ENCODE peak calls at places on chromosomes 12 and 14, in six cellular contexts. Y is A549, U is tibial nerve, S is ovary, H is transverse colon, N is GM12878. Q is an unnamed sample.

GRCh38 chr12:53733051-53733812 is 6.0 kb upstream of the CALCOCO1 start:
- DNase-seq in N (no peak), S (no peak), H (no peak), Y (no peak), U (no peak), Q (no peak)

GRCh38 chr12:64840129-64840528 is 15.7 kb downstream of the TBC1D30 start:
- DNase-seq in U (no peak), Y (no peak), S (no peak), N (no peak), H (no peak), Q (no peak)

GRCh38 chr14:60332869-60333268 is 83.8 kb downstream of the PPM1A start:
- DNase-seq in N (no peak), U (no peak), H (no peak), S (no peak), Y (no peak), Q (no peak)

GRCh38 chr14:63220526-63220925 is 16.3 kb downstream of the RHOJ start:
- DNase-seq in H (no peak), Y (no peak), U (no peak), N (no peak), S (no peak), Q (no peak)

GRCh38 chr12:88628856-88629509 is 48.7 kb upstream of the KITLG start:
- DNase-seq in N (no peak), Y (no peak), H (no peak), S (no peak), U (no peak), Q (no peak)

GRCh38 chr14:91125271-91125661 is 11.4 kb downstream of the DGLUCY start:
- DNase-seq in N (no peak), H (no peak), U (no peak), Y (no peak), S (no peak), Q (no peak)

GRCh38 chr14:79077096-79077495 is 906.9 kb downstream of the NRXN3 start:
- DNase-seq in S (no peak), N (no peak), U (no peak), Y (no peak), H (no peak), Q (no peak)

GRCh38 chr14:71650187-71650586 is 282.0 kb upstream of the RGS6 start:
- DNase-seq in U (no peak), N (no peak), S (no peak), H (no peak), Y (no peak), Q (no peak)

GRCh38 chr12:75623631-75624118 is 112.3 kb upstream of the KRR1 start:
- DNase-seq in N (no peak), U (no peak), Y (peak; percentile 81), H (no peak), S (no peak), Q (no peak)

GRCh38 chr14:58866386-58866785 is 228.6 kb downstream of the DACT1 start:
- DNase-seq in N (no peak), U (no peak), S (no peak), H (no peak), Y (peak; percentile 26), Q (no peak)

GRCh38 chr14:90758959-90759358 is 57.3 kb downstream of the TTC7B start:
- DNase-seq in Y (no peak), S (peak; percentile 41), N (no peak), H (peak; percentile 42), U (peak; percentile 58), Q (peak; percentile 89)

GRCh38 chr12:1591543-1591942 is 2.8 kb downstream of the FBXL14 start:
- DNase-seq in Y (no peak), S (no peak), U (no peak), N (no peak), H (no peak), Q (no peak)

GRCh38 chr12:1587927-1588573 is 6.3 kb downstream of the FBXL14 start:
- DNase-seq in S (no peak), N (no peak), H (no peak), Y (no peak), U (no peak), Q (no peak)

GRCh38 chr12:1591029-1591428 is 3.4 kb downstream of the FBXL14 start:
- DNase-seq in H (peak; percentile 37), Y (peak; percentile 40), U (no peak), S (no peak), N (no peak), Q (no peak)

GRCh38 chr12:1588574-1588944 is 5.8 kb downstream of the FBXL14 start:
- DNase-seq in N (no peak), U (no peak), Y (no peak), S (no peak), H (no peak), Q (no peak)

GRCh38 chr12:1590083-1590979 is 4.0 kb downstream of the FBXL14 start:
- DNase-seq in H (peak; percentile 24), S (peak; percentile 27), N (no peak), U (peak; percentile 45), Y (no peak), Q (no peak)
- H3K4me1 ChIP-seq in H (peaks cover 62% of the 10 kb centered on the region), S (peaks cover 17% of the 10 kb centered on the region), N (peaks cover 13% of the 10 kb centered on the region), U (peaks cover 34% of the 10 kb centered on the region), Y (peaks cover 34% of the 10 kb centered on the region), Q (peaks cover 84% of the 10 kb centered on the region)

DNA sequence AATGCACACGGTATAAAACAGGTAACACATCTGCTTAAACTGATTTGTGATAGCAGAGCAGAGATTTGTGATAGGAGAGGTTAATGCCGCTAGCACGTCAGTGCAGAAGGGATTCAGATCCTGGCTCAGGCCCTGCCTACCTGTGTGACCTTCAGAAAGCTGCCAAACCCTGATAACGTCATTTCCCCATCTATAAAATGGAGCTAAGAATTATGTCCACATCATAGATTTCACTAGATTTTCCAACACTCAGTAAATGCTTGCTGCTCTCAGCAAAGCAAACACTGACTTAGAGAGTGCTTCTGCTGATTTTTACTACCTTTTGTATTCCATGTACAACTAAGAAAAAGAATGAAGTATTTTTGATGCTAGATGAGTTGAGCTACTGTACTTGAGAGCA is 261.5 kb downstream of the ITPR2 start:
- DNase-seq in S (no peak), U (no peak), H (peak; percentile 43), N (no peak), Y (no peak), Q (peak; percentile 50)
- TF ChIP-seq POLR2A in S (no peak), U (no peak), H (no peak), N (no peak), Y (no peak), Q (no peak)

GRCh38 chr14:82861321-82861720 is 1327.7 kb upstream of the SEL1L start:
- DNase-seq in U (no peak), Y (no peak), S (no peak), H (no peak), N (no peak), Q (no peak)
- TF ChIP-seq EP300 in U (no peak), Y (no peak), S (no peak), H (no peak), N (no peak), Q (no peak)

GRCh38 chr14:74613211-74613914 is 1.3 kb upstream of the LTBP2 start:
- DNase-seq in U (no peak), Y (no peak), N (no peak), H (no peak), S (no peak), Q (no peak)
- H3K4me1 ChIP-seq in U (peaks cover 21% of the 10 kb centered on the region), Y (peaks cover 63% of the 10 kb centered on the region), N (peaks cover 19% of the 10 kb centered on the region), H (peaks cover 30% of the 10 kb centered on the region), S (peaks cover 13% of the 10 kb centered on the region), Q (peaks cover 32% of the 10 kb centered on the region)

DNA sequence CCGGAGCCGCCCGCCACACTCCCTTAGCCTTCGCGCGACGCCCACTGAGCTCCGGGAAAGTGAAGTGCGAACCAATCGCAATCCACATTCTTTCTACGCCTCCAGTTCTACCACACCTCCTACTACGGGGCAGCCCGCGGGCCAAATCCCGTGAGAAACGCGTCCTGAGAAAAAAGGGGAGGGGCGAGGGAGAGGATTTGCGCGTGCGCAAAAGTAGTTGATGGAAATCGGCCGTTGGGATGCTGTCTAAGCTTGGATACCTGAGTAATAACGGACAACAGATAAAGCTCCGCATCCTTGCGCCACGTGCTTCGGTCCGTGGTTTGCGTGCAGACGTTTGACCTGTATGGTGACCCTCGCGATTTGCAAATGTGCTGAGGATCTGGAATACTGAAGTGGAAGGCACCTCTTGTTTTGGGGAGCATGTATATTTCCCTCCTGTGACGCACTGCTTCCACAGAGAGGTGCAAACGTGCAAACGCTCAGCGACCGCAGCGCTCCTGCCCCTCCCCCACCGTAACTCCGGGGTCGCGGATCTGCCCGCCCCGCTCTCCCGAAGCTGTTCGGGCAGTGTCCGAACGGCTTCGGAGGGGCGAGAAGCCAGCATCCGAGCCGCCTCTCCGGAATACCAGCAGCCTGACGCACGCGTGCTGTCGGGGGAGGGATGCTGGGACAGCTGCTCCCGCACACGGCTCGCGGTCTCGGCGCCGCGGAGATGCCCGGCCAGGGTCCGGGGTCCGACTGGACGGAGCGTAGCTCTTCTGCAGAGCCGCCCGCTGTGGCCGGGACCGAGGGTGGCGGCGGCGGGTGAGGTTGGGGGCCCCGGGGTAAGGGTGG is at the start of the genes FAM216A and GPN3:
- DNase-seq in S (peak; percentile 96), N (peak; percentile 96), Y (peak; percentile 99), U (peak; percentile 95), H (peak; percentile 97), Q (peak; percentile 99)
- TF ChIP-seq POLR2A in S (peak; percentile 93), N (peak; percentile 91), Y (peak; percentile 46), U (peak; percentile 56), H (peak; percentile 43), Q (peak; percentile 56)

GRCh38 chr12:8455727-8456360 is at the start of gene CLEC6A:
- DNase-seq in U (no peak), H (no peak), S (no peak), N (peak; percentile 9), Y (no peak), Q (no peak)

GRCh38 chr12:8466171-8466692 is 10.5 kb downstream of the CLEC6A start:
- DNase-seq in H (no peak), S (no peak), Y (no peak), N (no peak), U (no peak), Q (no peak)

GRCh38 chr12:8465597-8465996 is 9.8 kb downstream of the CLEC6A start:
- DNase-seq in S (no peak), Y (no peak), N (no peak), H (no peak), U (no peak), Q (no peak)

DNA sequence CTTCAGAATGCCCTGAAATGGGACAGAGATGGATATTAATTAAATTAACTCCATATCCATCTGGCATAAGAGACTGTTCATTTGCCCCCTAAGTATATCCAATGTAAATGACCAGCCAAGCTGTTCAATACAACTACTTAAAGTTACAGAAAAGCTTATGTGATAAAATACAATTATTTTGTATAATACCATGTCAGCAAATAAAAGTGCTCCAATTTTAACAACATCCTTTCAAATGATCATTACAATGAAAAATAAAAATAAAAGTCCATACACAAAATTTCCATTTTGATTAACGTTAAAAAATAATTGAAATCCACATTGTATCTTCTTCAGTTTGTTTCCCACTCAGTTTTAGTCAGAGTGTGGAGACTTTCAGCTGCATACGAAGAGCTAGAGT is 5.7 kb downstream of the CLEC6A start:
- DNase-seq in H (no peak), S (no peak), U (no peak), Y (no peak), N (no peak), Q (no peak)
- TF ChIP-seq EP300 in H (no peak), S (no peak), U (no peak), Y (no peak), N (no peak), Q (no peak)

DNA sequence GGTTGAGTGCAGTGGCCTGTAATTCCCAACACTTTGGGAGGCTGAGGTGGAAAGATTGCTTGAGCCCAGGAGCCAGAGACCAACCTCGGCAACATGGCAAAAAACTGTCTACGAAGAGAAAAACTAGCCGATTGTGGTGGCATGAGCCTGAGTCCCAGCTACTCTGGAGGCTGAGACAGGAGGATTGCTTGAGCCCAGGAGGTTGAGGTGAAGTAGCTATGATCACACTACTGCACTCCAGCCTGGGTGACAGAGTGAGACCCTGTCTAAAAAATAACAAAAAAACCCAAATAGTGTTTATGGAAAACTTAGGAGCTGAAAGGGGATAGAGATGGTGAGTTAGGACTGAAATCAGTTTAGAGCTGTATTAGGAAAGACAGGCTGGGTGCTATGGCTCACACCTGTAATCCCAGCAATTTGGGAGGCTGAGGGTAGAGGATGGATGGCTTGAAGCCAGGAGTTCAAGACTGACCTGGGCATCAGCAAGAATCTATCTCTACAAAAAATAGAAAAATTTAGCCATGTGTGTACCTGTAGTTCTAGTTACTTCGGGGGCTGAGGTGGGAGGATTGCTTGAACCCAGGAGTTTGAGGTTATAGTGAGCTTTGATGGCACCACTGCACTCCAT is 9.7 kb downstream of the PNN start:
- DNase-seq in Y (no peak), H (no peak), S (no peak), N (no peak), U (no peak), Q (no peak)
- H3K4me1 ChIP-seq in Y (peaks cover 10% of the 10 kb centered on the region), H (no peaks in the 10 kb centered on the region), S (no peaks in the 10 kb centered on the region), N (no peaks in the 10 kb centered on the region), U (no peaks in the 10 kb centered on the region), Q (no peaks in the 10 kb centered on the region)